ENCODE peak calls at places on chromosomes 12 and 14, in eight cellular contexts. D is left ventricle myocardium inferior, K is cardiac muscle cell, A is foreskin keratinocyte, H is SJSA1, N is transverse colon, L is endodermal cell, I is ovary. J is an unnamed sample. For H3K4me1, the result is how much of the 10 kb centered on the place peaks cover.

GRCh38 chr14:22556990-22557623 is 31.9 kb downstream of the DAD1 start:
- DNase-seq in D (peak), K (peak), A (peak), H (peak), N (peak), L (peak), I (peak), J (peak)

GRCh38 chr12:97968641-97969171 is 506.1 kb downstream of the RMST start:
- DNase-seq in D (no peak), K (no peak), A (no peak), H (no peak), N (no peak), L (no peak), I (no peak), J (no peak)

GRCh38 chr12:105931104-105931503 is 207.7 kb downstream of the NUAK1 start:
- DNase-seq in D (no peak), K (no peak), A (no peak), H (no peak), N (no peak), L (no peak), I (no peak), J (no peak)

GRCh38 chr14:99884834-99885648 is 91.8 kb downstream of the EML1 start:
- DNase-seq in D (no peak), K (peak), A (peak), H (peak), N (no peak), L (no peak), I (no peak), J (peak)

GRCh38 chr12:85244561-85244960 is 35.5 kb upstream of the ALX1 start:
- DNase-seq in D (no peak), K (no peak), A (no peak), H (no peak), N (no peak), L (no peak), I (no peak), J (no peak)

GRCh38 chr14:74685054-74685453 is 27.8 kb downstream of the AREL1 start:
- DNase-seq in D (no peak), K (no peak), A (no peak), H (no peak), N (no peak), L (no peak), I (no peak), J (no peak)

GRCh38 chr12:31897791-31898503 is 61.3 kb upstream of the RESF1 start:
- DNase-seq in D (peak), K (peak), A (no peak), H (no peak), N (peak), L (peak), I (no peak), J (peak)

GRCh38 chr12:111313833-111314259 is 55.0 kb downstream of the PHETA1 start:
- DNase-seq in D (peak), K (peak), A (peak), H (peak), N (peak), L (peak), I (peak), J (peak)

GRCh38 chr14:78123650-78124253 is 46.4 kb upstream of the NRXN3 start:
- DNase-seq in D (no peak), K (no peak), A (no peak), H (no peak), N (no peak), L (no peak), I (no peak), J (no peak)

GRCh38 chr12:130449291-130449690 is 111.6 kb downstream of the PIWIL1 start:
- DNase-seq in D (no peak), K (no peak), A (no peak), H (no peak), N (no peak), L (no peak), I (no peak), J (no peak)

GRCh38 chr12:50085615-50085928 is 430 bp downstream of the SMARCD1 start:
- DNase-seq in D (no peak), K (no peak), A (peak), H (no peak), N (no peak), L (no peak), I (no peak), J (no peak)

GRCh38 chr12:49336645-49337584 is at the start of gene C1QL4:
- DNase-seq in D (peak), K (peak), A (no peak), H (peak), N (peak), L (peak), I (peak), J (peak)

GRCh38 chr12:118055144-118055557 is 5.8 kb downstream of the WSB2 start:
- DNase-seq in D (no peak), K (peak), A (no peak), H (peak), N (peak), L (peak), I (no peak), J (peak)

GRCh38 chr12:98757455-98757854 is 112.4 kb downstream of the APAF1 start:
- DNase-seq in D (no peak), K (no peak), A (no peak), H (no peak), N (no peak), L (no peak), I (no peak), J (no peak)

GRCh38 chr14:50039734-50040400 is 76.5 kb downstream of the VCPKMT start:
- DNase-seq in D (peak), K (no peak), A (peak), H (no peak), N (no peak), L (no peak), I (no peak), J (no peak)

GRCh38 chr14:104552738-104553125 is 26.8 kb upstream of the C14orf180 start:
- DNase-seq in D (no peak), K (no peak), A (no peak), H (no peak), N (no peak), L (peak), I (no peak), J (no peak)

GRCh38 chr14:69039287-69039628 is 60.2 kb upstream of the ACTN1 start:
- DNase-seq in D (no peak), K (no peak), A (peak), H (peak), N (no peak), L (no peak), I (no peak), J (no peak)

GRCh38 chr12:45730116-45730841 is 773 bp downstream of the ARID2 start:
- DNase-seq in D (peak), K (peak), A (peak), H (peak), N (peak), L (peak), I (peak), J (peak)

DNA sequence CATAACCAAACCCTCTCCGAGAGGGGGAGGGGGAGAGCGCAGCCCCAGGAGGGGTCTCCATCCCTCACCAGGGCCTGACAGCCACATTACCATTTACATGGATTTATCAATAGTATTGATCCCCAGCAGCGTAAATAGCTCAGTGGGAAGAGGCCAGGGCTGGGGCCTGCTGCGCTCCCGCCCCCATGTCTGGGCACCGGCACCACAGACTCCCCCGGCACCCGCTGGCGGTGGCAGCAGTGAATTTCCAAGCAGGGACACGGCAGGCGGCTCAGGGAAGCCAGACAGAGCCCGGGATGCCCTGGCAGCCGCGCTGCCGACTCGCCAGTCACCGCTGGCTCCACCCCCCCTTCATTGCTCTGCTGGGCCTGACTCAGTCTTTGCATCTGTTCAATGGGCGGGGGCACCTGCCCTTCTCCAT is 2.3 kb downstream of the NCOR2 start:
- DNase-seq in D (no peak), K (no peak), A (no peak), H (no peak), N (no peak), L (peak), I (peak), J (peak)
- H3K4me1 ChIP-seq in D (half or more), K (under half), A (under half), H (under half), N (under half), L (under half), I (under half), J (half or more)

DNA sequence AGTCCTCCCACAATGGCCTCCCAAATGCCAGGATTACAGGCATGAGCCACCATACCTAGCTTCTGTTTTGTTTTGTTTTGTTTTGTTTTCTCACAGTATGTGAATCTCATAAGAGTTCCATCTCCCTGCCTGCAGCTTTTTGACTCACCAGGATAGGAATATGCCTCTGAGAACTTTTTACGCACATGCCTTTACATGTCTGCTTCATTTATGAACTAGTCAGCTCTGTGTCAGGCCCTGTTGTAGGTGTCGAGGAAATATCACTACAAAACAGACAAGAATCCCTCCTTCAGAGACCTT is 89.0 kb downstream of the BORCS5 start:
- DNase-seq in D (no peak), K (no peak), A (peak), H (no peak), N (no peak), L (no peak), I (no peak), J (no peak)
- H3K27ac ChIP-seq in D (no peak), K (no peak), A (peak), H (no peak), N (no peak), L (no peak), I (no peak), J (no peak)

GRCh38 chr12:109504068-109504467 is 26.6 kb downstream of the UBE3B start:
- DNase-seq in D (no peak), K (no peak), A (no peak), H (no peak), N (no peak), L (no peak), I (no peak), J (no peak)
- H3K4me1 ChIP-seq in D (under half), K (under half), A (under half), H (under half), N (under half), L (under half), I (under half), J (under half)

GRCh38 chr12:53717319-53717718 is 9.9 kb downstream of the CALCOCO1 start:
- DNase-seq in D (no peak), K (peak), A (no peak), H (no peak), N (no peak), L (no peak), I (no peak), J (no peak)

GRCh38 chr12:53712059-53712643 is 15.1 kb downstream of the CALCOCO1 start:
- DNase-seq in D (no peak), K (no peak), A (no peak), H (no peak), N (no peak), L (no peak), I (no peak), J (no peak)

GRCh38 chr12:53714004-53714403 is 13.2 kb downstream of the CALCOCO1 start:
- DNase-seq in D (no peak), K (no peak), A (no peak), H (no peak), N (no peak), L (no peak), I (no peak), J (no peak)

GRCh38 chr12:53710098-53710497 is 17.2 kb downstream of the CALCOCO1 start:
- DNase-seq in D (no peak), K (no peak), A (no peak), H (no peak), N (no peak), L (no peak), I (no peak), J (no peak)

GRCh38 chr12:53713516-53713915 is 13.7 kb downstream of the CALCOCO1 start:
- DNase-seq in D (no peak), K (no peak), A (no peak), H (no peak), N (no peak), L (no peak), I (no peak), J (no peak)
- H3K27ac ChIP-seq in D (no peak), K (no peak), A (no peak), H (no peak), N (no peak), L (no peak), I (no peak), J (no peak)

DNA sequence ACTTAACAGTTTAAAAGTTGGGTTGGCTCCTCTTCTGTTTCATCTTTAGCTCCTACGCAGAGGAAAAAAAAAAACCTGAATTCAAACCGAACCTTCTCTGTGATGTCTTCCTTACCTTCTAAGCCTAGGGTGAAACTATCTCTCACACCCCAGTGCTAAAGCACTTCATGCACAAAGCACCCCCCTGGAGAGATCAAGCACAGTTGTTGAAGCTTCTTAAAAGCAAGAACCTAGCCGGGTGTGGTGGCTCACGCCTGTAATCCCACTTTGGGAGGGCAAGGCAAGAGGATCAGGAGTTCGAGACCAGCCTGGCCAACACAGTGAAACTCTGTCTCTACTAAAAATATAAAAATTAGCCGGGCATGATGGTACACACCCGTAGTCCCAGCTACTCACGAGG is 37.5 kb downstream of the CORO1C start:
- DNase-seq in D (no peak), K (no peak), A (no peak), H (no peak), N (no peak), L (peak), I (no peak), J (no peak)
- H3K4me1 ChIP-seq in D (half or more), K (under half), A (half or more), H (half or more), N (under half), L (under half), I (under half), J (under half)

GRCh38 chr12:13007496-13008233 is 7.6 kb upstream of the HEBP1 start:
- DNase-seq in D (no peak), K (no peak), A (no peak), H (no peak), N (no peak), L (no peak), I (no peak), J (peak)
- H3K27ac ChIP-seq in D (no peak), K (no peak), A (no peak), H (no peak), N (no peak), L (no peak), I (no peak), J (no peak)

GRCh38 chr12:20444595-20445170 is 76.3 kb downstream of the PDE3A start:
- DNase-seq in D (no peak), K (peak), A (no peak), H (no peak), N (no peak), L (no peak), I (no peak), J (no peak)
- H3K4me1 ChIP-seq in D (half or more), K (under half), A (under half), H (under half), N (under half), L (under half), I (under half), J (under half)

J was measured in testis.